ENCODE peak calls at places on chromosomes 12 and 14, in four cellular contexts. G is adrenal gland, T is fibroblast of pulmonary artery, M is fibroblast of the aortic adventitia. B is an unnamed sample.
A peak's percentile ranks its signal among the peaks of the same experiment; 100 is the strongest.

GRCh38 chr12:26636710-26637328 is 196.2 kb downstream of the ITPR2 start:
- DNase-seq in G (no peak), T (peak; percentile 73), M (peak; percentile 69), B (no peak)

GRCh38 chr12:124495194-124495983 is 72.0 kb downstream of the NCOR2 start:
- DNase-seq in G (no peak), T (no peak), M (no peak), B (no peak)

GRCh38 chr12:32666510-32666909 is 12.6 kb upstream of the DNM1L start:
- DNase-seq in G (no peak), T (no peak), M (no peak), B (no peak)

GRCh38 chr12:1799068-1799881 is 21.1 kb upstream of the LRTM2 start:
- DNase-seq in G (peak; percentile 49), T (no peak), M (no peak), B (no peak)

GRCh38 chr12:52526511-52526951 is 6.3 kb upstream of the KRT5 start:
- DNase-seq in G (peak; percentile 21), T (no peak), M (no peak), B (no peak)

GRCh38 chr12:93742086-93742934 is 65.1 kb downstream of the CRADD start:
- DNase-seq in G (peak; percentile 87), T (peak; percentile 71), M (peak; percentile 76), B (peak; percentile 72)

GRCh38 chr12:130423991-130424857 is 86.5 kb downstream of the PIWIL1 start:
- DNase-seq in G (peak; percentile 47), T (no peak), M (no peak), B (no peak)

GRCh38 chr12:6295187-6295811 is 15.2 kb upstream of the PLEKHG6 start:
- DNase-seq in G (peak; percentile 79), T (peak; percentile 94), M (peak; percentile 81), B (no peak)

GRCh38 chr12:71456316-71456715 is 16.7 kb downstream of the LGR5 start:
- DNase-seq in G (no peak), T (no peak), M (no peak), B (no peak)

GRCh38 chr12:31736472-31736871 is 7.7 kb upstream of the AMN1 start:
- DNase-seq in G (no peak), T (peak; percentile 87), M (peak; percentile 86), B (no peak)

GRCh38 chr12:123120452-123121166 is 30.3 kb downstream of the PITPNM2 start:
- DNase-seq in G (no peak), T (no peak), M (no peak), B (no peak)

GRCh38 chr14:75068294-75069020 is 984 bp upstream of the ZC2HC1C start:
- DNase-seq in G (no peak), T (no peak), M (no peak), B (no peak)

GRCh38 chr12:15603461-15604085 is 185.6 kb downstream of the EPS8 start:
- DNase-seq in G (no peak), T (no peak), M (no peak), B (no peak)

GRCh38 chr14:40447032-40447431 is 1014.8 kb upstream of the FBXO33 start:
- DNase-seq in G (no peak), T (no peak), M (no peak), B (no peak)

GRCh38 chr12:107622005-107622404 is 63.6 kb upstream of the PWP1 start:
- DNase-seq in G (no peak), T (peak; percentile 11), M (peak; percentile 26), B (no peak)

GRCh38 chr14:59332727-59333126 is 132.5 kb downstream of the GPR135 start:
- DNase-seq in G (no peak), T (peak; percentile 92), M (peak; percentile 92), B (no peak)

GRCh38 chr14:103607822-103608221 is 21.2 kb upstream of the KLC1 start:
- DNase-seq in G (no peak), T (no peak), M (no peak), B (no peak)

DNA sequence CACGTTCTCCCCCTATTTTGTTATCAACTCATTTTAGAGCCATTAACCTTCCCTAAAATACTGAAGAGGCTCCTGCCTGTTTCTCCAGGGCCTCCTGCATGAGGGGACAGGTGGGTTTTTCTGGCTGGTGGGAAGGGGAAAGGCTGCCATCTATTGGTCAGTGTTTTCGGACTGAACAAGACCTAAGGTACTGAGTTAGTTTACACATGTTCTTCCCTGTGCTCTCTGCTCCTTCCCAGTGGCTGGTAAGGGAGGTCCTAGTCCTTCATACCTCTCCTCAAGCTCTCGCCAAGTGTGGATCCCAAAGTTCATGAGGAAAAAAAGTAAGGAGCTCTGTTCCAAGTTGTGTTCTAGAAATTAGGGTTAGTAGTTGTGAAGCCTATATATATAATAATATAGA is 357.5 kb downstream of the FSCB start:
- DNase-seq in G (no peak), T (peak; percentile 33), M (no peak), B (peak; percentile 60)
- TF ChIP-seq CTCF in G (no peak), T (peak; percentile 55), M (no peak), B (peak; percentile 43)

DNA sequence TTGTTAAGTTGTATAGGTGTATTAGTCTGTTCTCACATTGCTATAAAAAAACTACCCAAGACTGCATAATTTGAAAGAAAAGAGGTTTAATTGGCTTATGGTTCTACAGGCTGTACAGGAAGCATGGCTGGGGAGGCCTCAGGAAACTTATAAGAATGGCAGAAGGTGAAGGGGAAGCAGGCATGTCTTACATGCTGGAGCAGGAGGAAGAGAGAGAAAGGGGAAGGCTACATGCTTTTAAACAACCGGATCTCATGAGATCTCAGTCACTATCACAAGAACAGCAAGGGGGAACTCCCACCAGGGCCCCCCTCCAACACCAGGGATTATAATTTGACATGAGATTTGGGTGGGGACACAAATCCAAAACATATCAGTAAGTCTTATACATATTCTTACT is 60.5 kb upstream of the OR10AD1 start:
- DNase-seq in G (no peak), T (no peak), M (no peak), B (no peak)
- TF ChIP-seq CTCF in G (no peak), T (no peak), M (no peak), B (no peak)

GRCh38 chr14:102508410-102508773 is 1.2 kb downstream of the ANKRD9 start:
- DNase-seq in G (no peak), T (no peak), M (no peak), B (no peak)
- TF ChIP-seq CTCF in G (no peak), T (no peak), M (no peak), B (no peak)

GRCh38 chr14:100640481-100641273 is 53.5 kb upstream of the BEGAIN start:
- DNase-seq in G (no peak), T (no peak), M (no peak), B (no peak)
- TF ChIP-seq CTCF in G (no peak), T (no peak), M (no peak), B (no peak)